ENCODE peak calls at places on chromosome 7, in seven cellular contexts. O is T-helper 9 cell; U is occipital lobe; V is NB4; X is neural crest cell; E is C1 segment of cervical spinal cord; K is activated gamma-delta T cell treated with anti-CD3 and anti-CD28 coated beads, Interleukin-2, amount 50 U/mL, for 16 hours. Z is an unnamed sample.

GRCh38 chr7:76397409-76398183 is 11.9 kb downstream of the SSC4D start:
- DNase-seq in O (peak; percentile 80), U (peak; percentile 58), V (peak; percentile 88), X (no peak), E (peak; percentile 62), K (peak; percentile 63), Z (peak; percentile 60)

GRCh38 chr7:2066251-2066919 is 166.4 kb downstream of the MAD1L1 start:
- DNase-seq in O (peak; percentile 4), U (no peak), V (no peak), X (no peak), E (no peak), K (no peak), Z (peak; percentile 49)

GRCh38 chr7:8908889-8909288 is 475.5 kb downstream of the NXPH1 start:
- DNase-seq in O (no peak), U (no peak), V (no peak), X (no peak), E (no peak), K (no peak), Z (no peak)

GRCh38 chr7:102111063-102111757 is 175.5 kb upstream of the SH2B2 start:
- DNase-seq in O (no peak), U (no peak), V (no peak), X (no peak), E (peak; percentile 22), K (no peak), Z (no peak)

GRCh38 chr7:95672434-95672833 is 76.1 kb upstream of the PDK4 start:
- DNase-seq in O (no peak), U (no peak), V (no peak), X (no peak), E (no peak), K (no peak), Z (no peak)

GRCh38 chr7:21902240-21902639 is 43.5 kb downstream of the CDCA7L start:
- DNase-seq in O (no peak), U (no peak), V (no peak), X (no peak), E (no peak), K (no peak), Z (no peak)

GRCh38 chr7:94154858-94155257 is 150.7 kb upstream of the BET1 start:
- DNase-seq in O (no peak), U (no peak), V (no peak), X (no peak), E (no peak), K (no peak), Z (no peak)

GRCh38 chr7:1873070-1873405 is 203.0 kb downstream of the ELFN1 start:
- DNase-seq in O (no peak), U (no peak), V (no peak), X (no peak), E (no peak), K (no peak), Z (no peak)

GRCh38 chr7:102866480-102866879 is 46.3 kb upstream of the LRRC17 start:
- DNase-seq in O (no peak), U (no peak), V (no peak), X (no peak), E (no peak), K (no peak), Z (no peak)

GRCh38 chr7:82755705-82756551 is 312.4 kb upstream of the CACNA2D1 start:
- DNase-seq in O (no peak), U (no peak), V (no peak), X (no peak), E (no peak), K (no peak), Z (no peak)

GRCh38 chr7:143372070-143372469 is 9.1 kb upstream of the ZYX start:
- DNase-seq in O (peak; percentile 36), U (peak; percentile 81), V (peak; percentile 94), X (no peak), E (no peak), K (no peak), Z (no peak)

GRCh38 chr7:23938937-23939552 is 229.0 kb downstream of the STK31 start:
- DNase-seq in O (no peak), U (no peak), V (peak; percentile 54), X (peak; percentile 30), E (no peak), K (no peak), Z (no peak)

GRCh38 chr7:70808876-70809275 is 323.1 kb upstream of the GALNT17 start:
- DNase-seq in O (no peak), U (no peak), V (peak; percentile 73), X (no peak), E (no peak), K (no peak), Z (no peak)